ENCODE peak calls at places on chromosomes 11 and 22, in five cellular contexts. W is LHCN-M2; M is fibroblast of the conjunctiva; U is stimulated activated naive CD8-positive, alpha-beta T cell treated with anti-CD3 and anti-CD28 coated beads, Interleukin-15, amount 100 ng/mL, for 72 hours; G is retina. X is an unnamed sample.

GRCh38 chr11:18749681-18750319 is 23.8 kb upstream of the IGSF22 start:
- DNase-seq in W (peak), M (no peak), U (no peak), G (no peak), X (peak)

GRCh38 chr11:42802211-42802918 is 509.4 kb upstream of the API5 start:
- DNase-seq in W (no peak), M (no peak), U (no peak), G (no peak), X (no peak)

GRCh38 chr11:128343870-128344269 is 243.5 kb downstream of the ETS1 start:
- DNase-seq in W (no peak), M (no peak), U (peak), G (no peak), X (no peak)

GRCh38 chr22:23784215-23784732 is 2.5 kb upstream of the SMARCB1 start:
- DNase-seq in W (peak), M (no peak), U (no peak), G (no peak), X (peak)

GRCh38 chr11:132445966-132446365 is 1075.6 kb downstream of the NTM start:
- DNase-seq in W (no peak), M (no peak), U (no peak), G (no peak), X (no peak)

GRCh38 chr22:38966379-38966700 is 8.9 kb downstream of the APOBEC3A start:
- DNase-seq in W (no peak), M (no peak), U (no peak), G (no peak), X (no peak)

GRCh38 chr22:44543781-44544181 is 45.7 kb upstream of the RTL6 start:
- DNase-seq in W (no peak), M (no peak), U (no peak), G (no peak), X (no peak)

GRCh38 chr11:46508360-46508759 is 85.5 kb downstream of the AMBRA1 start:
- DNase-seq in W (no peak), M (no peak), U (no peak), G (no peak), X (no peak)

GRCh38 chr11:8728566-8728965 is 46.0 kb downstream of the RPL27A start:
- DNase-seq in W (peak), M (no peak), U (no peak), G (peak), X (peak)

GRCh38 chr11:71129624-71130023 is 122.8 kb downstream of the SHANK2 start:
- DNase-seq in W (peak), M (no peak), U (no peak), G (no peak), X (peak)

GRCh38 chr11:76793391-76793811 is 10.2 kb downstream of the TSKU start:
- DNase-seq in W (no peak), M (no peak), U (no peak), G (peak), X (no peak)

GRCh38 chr11:62532096-62532495 is 14.5 kb downstream of the AHNAK start:
- DNase-seq in W (no peak), M (no peak), U (no peak), G (no peak), X (no peak)

GRCh38 chr11:11786771-11787170 is 55.0 kb upstream of the USP47 start:
- DNase-seq in W (peak), M (peak), U (no peak), G (peak), X (peak)

GRCh38 chr22:43838161-43838560 is 24.2 kb downstream of the SULT4A1 start:
- DNase-seq in W (no peak), M (no peak), U (no peak), G (no peak), X (no peak)

GRCh38 chr11:78588517-78588916 is 13.9 kb upstream of the NARS2 start:
- DNase-seq in W (no peak), M (no peak), U (no peak), G (no peak), X (no peak)

GRCh38 chr22:41746563-41747400 is 47.5 kb downstream of the MEI1 start:
- DNase-seq in W (peak), M (peak), U (peak), G (peak), X (peak)

GRCh38 chr22:21032037-21032842 is at the start of gene SLC7A4:
- DNase-seq in W (no peak), M (no peak), U (no peak), G (peak), X (no peak)

GRCh38 chr22:18005201-18005926 is 19.0 kb downstream of the MICAL3 start:
- DNase-seq in W (no peak), M (no peak), U (no peak), G (no peak), X (no peak)

GRCh38 chr11:72720806-72721205 is 31.4 kb downstream of the ARAP1 start:
- DNase-seq in W (no peak), M (no peak), U (no peak), G (no peak), X (no peak)

GRCh38 chr22:50201191-50202129 is 649 bp downstream of the SELENOO start:
- DNase-seq in W (no peak), M (no peak), U (no peak), G (no peak), X (peak)

X was measured in RPMI7951.